ENCODE peak calls at places on chromosomes 6 and 20, in eight cellular contexts. One of them, this sample, is unnamed.

GRCh38 chr6:34553750-34554149 is 2.4 kb downstream of the SPDEF start:
- DNase-seq in colonic mucosa: no peak
- DNase-seq in mammary epithelial cell: no peak
- DNase-seq in CD4-positive, CD25-positive, alpha-beta regulatory T cell: no peak
- DNase-seq in adipocyte: no peak
- DNase-seq in CD8-positive, alpha-beta T cell: no peak
- DNase-seq in psoas muscle: no peak
- DNase-seq in PC-3: peak; percentile 26
- DNase-seq in this sample: no peak

GRCh38 chr20:51457281-51457932 is 85.1 kb downstream of the NFATC2 start:
- DNase-seq in CD4-positive, CD25-positive, alpha-beta regulatory T cell: no peak
- DNase-seq in PC-3: peak; percentile 98
- DNase-seq in colonic mucosa: peak; percentile 71
- DNase-seq in mammary epithelial cell: peak; percentile 77
- DNase-seq in psoas muscle: peak; percentile 69
- DNase-seq in adipocyte: peak; percentile 82
- DNase-seq in CD8-positive, alpha-beta T cell: no peak
- DNase-seq in this sample: no peak

GRCh38 chr20:57464642-57465211 is 60.2 kb downstream of the CTCFL start:
- DNase-seq in CD8-positive, alpha-beta T cell: no peak
- DNase-seq in mammary epithelial cell: peak; percentile 22
- DNase-seq in psoas muscle: peak; percentile 30
- DNase-seq in CD4-positive, CD25-positive, alpha-beta regulatory T cell: no peak
- DNase-seq in PC-3: peak; percentile 59
- DNase-seq in colonic mucosa: no peak
- DNase-seq in adipocyte: no peak
- DNase-seq in this sample: no peak

GRCh38 chr20:50967621-50968020 is 9.0 kb downstream of the MOCS3 start:
- DNase-seq in CD8-positive, alpha-beta T cell: no peak
- DNase-seq in colonic mucosa: no peak
- DNase-seq in psoas muscle: no peak
- DNase-seq in CD4-positive, CD25-positive, alpha-beta regulatory T cell: no peak
- DNase-seq in PC-3: no peak
- DNase-seq in adipocyte: peak; percentile 36
- DNase-seq in mammary epithelial cell: no peak
- DNase-seq in this sample: no peak

GRCh38 chr6:56637640-56638039 is 5.0 kb downstream of the DST start:
- DNase-seq in CD4-positive, CD25-positive, alpha-beta regulatory T cell: no peak
- DNase-seq in colonic mucosa: no peak
- DNase-seq in psoas muscle: no peak
- DNase-seq in adipocyte: peak; percentile 82
- DNase-seq in CD8-positive, alpha-beta T cell: no peak
- DNase-seq in mammary epithelial cell: peak; percentile 46
- DNase-seq in PC-3: peak; percentile 87
- DNase-seq in this sample: no peak

GRCh38 chr6:97697450-97697849 is 414.4 kb upstream of the MMS22L start:
- DNase-seq in CD4-positive, CD25-positive, alpha-beta regulatory T cell: no peak
- DNase-seq in mammary epithelial cell: peak; percentile 5
- DNase-seq in psoas muscle: no peak
- DNase-seq in PC-3: no peak
- DNase-seq in colonic mucosa: no peak
- DNase-seq in adipocyte: no peak
- DNase-seq in CD8-positive, alpha-beta T cell: no peak
- DNase-seq in this sample: no peak

GRCh38 chr6:20976391-20976790 is 442.1 kb downstream of the CDKAL1 start:
- DNase-seq in adipocyte: no peak
- DNase-seq in PC-3: no peak
- DNase-seq in mammary epithelial cell: no peak
- DNase-seq in psoas muscle: no peak
- DNase-seq in CD8-positive, alpha-beta T cell: no peak
- DNase-seq in CD4-positive, CD25-positive, alpha-beta regulatory T cell: no peak
- DNase-seq in colonic mucosa: no peak
- DNase-seq in this sample: no peak

GRCh38 chr6:75065524-75065923 is 140.3 kb downstream of the COL12A1 start:
- DNase-seq in CD8-positive, alpha-beta T cell: no peak
- DNase-seq in CD4-positive, CD25-positive, alpha-beta regulatory T cell: no peak
- DNase-seq in mammary epithelial cell: no peak
- DNase-seq in psoas muscle: no peak
- DNase-seq in adipocyte: no peak
- DNase-seq in PC-3: no peak
- DNase-seq in colonic mucosa: no peak
- DNase-seq in this sample: no peak

GRCh38 chr20:53224851-53225250 is 252.7 kb downstream of the TSHZ2 start:
- DNase-seq in mammary epithelial cell: no peak
- DNase-seq in psoas muscle: no peak
- DNase-seq in CD8-positive, alpha-beta T cell: no peak
- DNase-seq in colonic mucosa: no peak
- DNase-seq in adipocyte: no peak
- DNase-seq in PC-3: no peak
- DNase-seq in CD4-positive, CD25-positive, alpha-beta regulatory T cell: no peak
- DNase-seq in this sample: no peak

GRCh38 chr6:19616022-19616421 is 221.1 kb upstream of the ID4 start:
- DNase-seq in CD8-positive, alpha-beta T cell: no peak
- DNase-seq in CD4-positive, CD25-positive, alpha-beta regulatory T cell: no peak
- DNase-seq in PC-3: no peak
- DNase-seq in colonic mucosa: no peak
- DNase-seq in psoas muscle: no peak
- DNase-seq in adipocyte: no peak
- DNase-seq in mammary epithelial cell: no peak
- DNase-seq in this sample: no peak

GRCh38 chr6:41625442-41625841 is 12.8 kb upstream of the MDFI start:
- DNase-seq in CD4-positive, CD25-positive, alpha-beta regulatory T cell: no peak
- DNase-seq in psoas muscle: peak; percentile 39
- DNase-seq in mammary epithelial cell: peak; percentile 79
- DNase-seq in PC-3: no peak
- DNase-seq in colonic mucosa: peak; percentile 62
- DNase-seq in CD8-positive, alpha-beta T cell: no peak
- DNase-seq in adipocyte: no peak
- DNase-seq in this sample: no peak

GRCh38 chr6:159871911-159872310 is 18.9 kb upstream of the MAS1 start:
- DNase-seq in colonic mucosa: no peak
- DNase-seq in CD8-positive, alpha-beta T cell: no peak
- DNase-seq in PC-3: no peak
- DNase-seq in CD4-positive, CD25-positive, alpha-beta regulatory T cell: no peak
- DNase-seq in psoas muscle: no peak
- DNase-seq in mammary epithelial cell: no peak
- DNase-seq in adipocyte: no peak
- DNase-seq in this sample: no peak

GRCh38 chr20:31605902-31606677 is 1.0 kb downstream of the ID1 start:
- DNase-seq in psoas muscle: peak; percentile 37
- DNase-seq in adipocyte: peak; percentile 61
- DNase-seq in CD8-positive, alpha-beta T cell: peak; percentile 13
- DNase-seq in colonic mucosa: peak; percentile 54
- DNase-seq in PC-3: peak; percentile 19
- DNase-seq in mammary epithelial cell: peak; percentile 12
- DNase-seq in CD4-positive, CD25-positive, alpha-beta regulatory T cell: no peak
- DNase-seq in this sample: no peak

GRCh38 chr6:84762220-84762940 is 2.0 kb downstream of the TBX18 start:
- DNase-seq in mammary epithelial cell: peak; percentile 52
- DNase-seq in colonic mucosa: no peak
- DNase-seq in adipocyte: peak; percentile 44
- DNase-seq in CD4-positive, CD25-positive, alpha-beta regulatory T cell: no peak
- DNase-seq in CD8-positive, alpha-beta T cell: no peak
- DNase-seq in psoas muscle: no peak
- DNase-seq in PC-3: no peak
- DNase-seq in this sample: no peak

GRCh38 chr6:149129401-149130077 is 188.0 kb upstream of the TAB2 start:
- DNase-seq in colonic mucosa: no peak
- DNase-seq in CD4-positive, CD25-positive, alpha-beta regulatory T cell: no peak
- DNase-seq in PC-3: peak; percentile 86
- DNase-seq in mammary epithelial cell: peak; percentile 73
- DNase-seq in CD8-positive, alpha-beta T cell: no peak
- DNase-seq in adipocyte: peak; percentile 87
- DNase-seq in psoas muscle: peak; percentile 30
- DNase-seq in this sample: no peak
- H3K9me3 ChIP-seq in colonic mucosa: no peaks in the 10 kb centered on the region
- H3K9me3 ChIP-seq in CD4-positive, CD25-positive, alpha-beta regulatory T cell: no peaks in the 10 kb centered on the region
- H3K9me3 ChIP-seq in PC-3: no peaks in the 10 kb centered on the region
- H3K9me3 ChIP-seq in mammary epithelial cell: no peaks in the 10 kb centered on the region
- H3K9me3 ChIP-seq in CD8-positive, alpha-beta T cell: no peaks in the 10 kb centered on the region
- H3K9me3 ChIP-seq in adipocyte: no peaks in the 10 kb centered on the region
- H3K9me3 ChIP-seq in psoas muscle: no peaks in the 10 kb centered on the region
- H3K9me3 ChIP-seq in this sample: no peaks in the 10 kb centered on the region

GRCh38 chr20:63606701-63607100 is 20.2 kb downstream of the GMEB2 start:
- DNase-seq in adipocyte: no peak
- DNase-seq in CD4-positive, CD25-positive, alpha-beta regulatory T cell: no peak
- DNase-seq in PC-3: no peak
- DNase-seq in CD8-positive, alpha-beta T cell: no peak
- DNase-seq in mammary epithelial cell: no peak
- DNase-seq in psoas muscle: no peak
- DNase-seq in colonic mucosa: no peak
- DNase-seq in this sample: no peak
- H3K9me3 ChIP-seq in adipocyte: no peaks in the 10 kb centered on the region
- H3K9me3 ChIP-seq in CD4-positive, CD25-positive, alpha-beta regulatory T cell: no peaks in the 10 kb centered on the region
- H3K9me3 ChIP-seq in PC-3: no peaks in the 10 kb centered on the region
- H3K9me3 ChIP-seq in CD8-positive, alpha-beta T cell: no peaks in the 10 kb centered on the region
- H3K9me3 ChIP-seq in mammary epithelial cell: no peaks in the 10 kb centered on the region
- H3K9me3 ChIP-seq in psoas muscle: no peaks in the 10 kb centered on the region
- H3K9me3 ChIP-seq in colonic mucosa: no peaks in the 10 kb centered on the region
- H3K9me3 ChIP-seq in this sample: no peaks in the 10 kb centered on the region

GRCh38 chr20:13995086-13995665 is at the start of gene MACROD2:
- DNase-seq in mammary epithelial cell: peak; percentile 97
- DNase-seq in adipocyte: peak; percentile 94
- DNase-seq in colonic mucosa: peak; percentile 96
- DNase-seq in CD8-positive, alpha-beta T cell: peak; percentile 35
- DNase-seq in psoas muscle: peak; percentile 90
- DNase-seq in PC-3: peak; percentile 99
- DNase-seq in CD4-positive, CD25-positive, alpha-beta regulatory T cell: no peak
- DNase-seq in this sample: no peak

GRCh38 chr20:13991311-13991710 is 897 bp upstream of the SEL1L2 start:
- DNase-seq in adipocyte: no peak
- DNase-seq in CD4-positive, CD25-positive, alpha-beta regulatory T cell: no peak
- DNase-seq in colonic mucosa: no peak
- DNase-seq in PC-3: no peak
- DNase-seq in mammary epithelial cell: no peak
- DNase-seq in psoas muscle: no peak
- DNase-seq in CD8-positive, alpha-beta T cell: no peak
- DNase-seq in this sample: no peak

GRCh38 chr20:13995841-13996240 is 525 bp downstream of the MACROD2 start:
- DNase-seq in mammary epithelial cell: peak; percentile 41
- DNase-seq in CD4-positive, CD25-positive, alpha-beta regulatory T cell: no peak
- DNase-seq in psoas muscle: peak; percentile 32
- DNase-seq in colonic mucosa: peak; percentile 62
- DNase-seq in CD8-positive, alpha-beta T cell: no peak
- DNase-seq in PC-3: peak; percentile 61
- DNase-seq in adipocyte: peak; percentile 42
- DNase-seq in this sample: no peak

GRCh38 chr20:13990465-13990864 is at the start of gene SEL1L2:
- DNase-seq in mammary epithelial cell: no peak
- DNase-seq in psoas muscle: no peak
- DNase-seq in colonic mucosa: no peak
- DNase-seq in CD4-positive, CD25-positive, alpha-beta regulatory T cell: no peak
- DNase-seq in CD8-positive, alpha-beta T cell: no peak
- DNase-seq in PC-3: no peak
- DNase-seq in adipocyte: no peak
- DNase-seq in this sample: no peak

GRCh38 chr20:13996265-13996664 is 949 bp downstream of the MACROD2 start:
- DNase-seq in CD8-positive, alpha-beta T cell: no peak
- DNase-seq in mammary epithelial cell: no peak
- DNase-seq in adipocyte: peak; percentile 9
- DNase-seq in CD4-positive, CD25-positive, alpha-beta regulatory T cell: no peak
- DNase-seq in colonic mucosa: peak; percentile 36
- DNase-seq in psoas muscle: no peak
- DNase-seq in PC-3: peak; percentile 37
- DNase-seq in this sample: no peak
- H3K9me3 ChIP-seq in CD8-positive, alpha-beta T cell: no peaks in the 10 kb centered on the region
- H3K9me3 ChIP-seq in mammary epithelial cell: peaks cover 2% of the 10 kb centered on the region
- H3K9me3 ChIP-seq in adipocyte: peaks cover 24% of the 10 kb centered on the region
- H3K9me3 ChIP-seq in CD4-positive, CD25-positive, alpha-beta regulatory T cell: peaks cover 17% of the 10 kb centered on the region
- H3K9me3 ChIP-seq in colonic mucosa: no peaks in the 10 kb centered on the region
- H3K9me3 ChIP-seq in psoas muscle: peaks cover 9% of the 10 kb centered on the region
- H3K9me3 ChIP-seq in PC-3: no peaks in the 10 kb centered on the region
- H3K9me3 ChIP-seq in this sample: no peaks in the 10 kb centered on the region

GRCh38 chr6:156268849-156269248 is 508.3 kb upstream of the ARID1B start:
- DNase-seq in CD4-positive, CD25-positive, alpha-beta regulatory T cell: no peak
- DNase-seq in psoas muscle: no peak
- DNase-seq in colonic mucosa: no peak
- DNase-seq in adipocyte: no peak
- DNase-seq in CD8-positive, alpha-beta T cell: no peak
- DNase-seq in mammary epithelial cell: no peak
- DNase-seq in PC-3: no peak
- DNase-seq in this sample: no peak

GRCh38 chr6:156269751-156270369 is 507.3 kb upstream of the ARID1B start:
- DNase-seq in PC-3: no peak
- DNase-seq in CD8-positive, alpha-beta T cell: no peak
- DNase-seq in adipocyte: no peak
- DNase-seq in mammary epithelial cell: no peak
- DNase-seq in CD4-positive, CD25-positive, alpha-beta regulatory T cell: no peak
- DNase-seq in psoas muscle: no peak
- DNase-seq in colonic mucosa: no peak
- DNase-seq in this sample: no peak

GRCh38 chr6:156273065-156273711 is 504.0 kb upstream of the ARID1B start:
- DNase-seq in CD8-positive, alpha-beta T cell: no peak
- DNase-seq in mammary epithelial cell: no peak
- DNase-seq in PC-3: peak; percentile 17
- DNase-seq in colonic mucosa: no peak
- DNase-seq in adipocyte: no peak
- DNase-seq in psoas muscle: no peak
- DNase-seq in CD4-positive, CD25-positive, alpha-beta regulatory T cell: no peak
- DNase-seq in this sample: no peak
- H3K9me3 ChIP-seq in CD8-positive, alpha-beta T cell: no peaks in the 10 kb centered on the region
- H3K9me3 ChIP-seq in mammary epithelial cell: no peaks in the 10 kb centered on the region
- H3K9me3 ChIP-seq in PC-3: no peaks in the 10 kb centered on the region
- H3K9me3 ChIP-seq in colonic mucosa: no peaks in the 10 kb centered on the region
- H3K9me3 ChIP-seq in adipocyte: peaks cover 4% of the 10 kb centered on the region
- H3K9me3 ChIP-seq in psoas muscle: no peaks in the 10 kb centered on the region
- H3K9me3 ChIP-seq in CD4-positive, CD25-positive, alpha-beta regulatory T cell: no peaks in the 10 kb centered on the region
- H3K9me3 ChIP-seq in this sample: no peaks in the 10 kb centered on the region